ENCODE peak calls at places on chromosome 18, in six cellular contexts. A, H, I, C, O and V are unnamed samples.

GRCh38 chr18:48728204-48728833 is 189.5 kb downstream of the CTIF start:
- DNase-seq in A (peak), H (peak), I (peak), C (peak), O (no peak), V (no peak)

GRCh38 chr18:32889620-32890593 is 117.1 kb upstream of the KLHL14 start:
- DNase-seq in A (no peak), H (no peak), I (no peak), C (no peak), O (no peak), V (no peak)

GRCh38 chr18:3294435-3295080 is 32.6 kb downstream of the MYL12B start:
- DNase-seq in A (peak), H (no peak), I (no peak), C (no peak), O (no peak), V (no peak)

GRCh38 chr18:56889621-56890020 is 238.5 kb downstream of the WDR7 start:
- DNase-seq in A (peak), H (no peak), I (no peak), C (no peak), O (no peak), V (no peak)

GRCh38 chr18:61551586-61551985 is 218.4 kb downstream of the CDH20 start:
- DNase-seq in A (peak), H (peak), I (peak), C (peak), O (no peak), V (no peak)

GRCh38 chr18:32286749-32287148 is 96.9 kb downstream of the MEP1B start:
- DNase-seq in A (no peak), H (no peak), I (no peak), C (no peak), O (no peak), V (no peak)

GRCh38 chr18:12849548-12849947 is 34.5 kb downstream of the PTPN2 start:
- DNase-seq in A (no peak), H (no peak), I (no peak), C (no peak), O (no peak), V (no peak)

GRCh38 chr18:76488190-76488589 is 6.9 kb downstream of the ZNF516 start:
- DNase-seq in A (peak), H (no peak), I (no peak), C (no peak), O (no peak), V (no peak)

GRCh38 chr18:55522011-55522410 is 66.0 kb downstream of the TCF4 start:
- DNase-seq in A (peak), H (no peak), I (no peak), C (no peak), O (no peak), V (no peak)

GRCh38 chr18:379665-380356 is 112.0 kb upstream of the THOC1 start:
- DNase-seq in A (no peak), H (no peak), I (no peak), C (no peak), O (no peak), V (no peak)

GRCh38 chr18:50218432-50219197 is 23.7 kb upstream of the MYO5B start:
- DNase-seq in A (peak), H (no peak), I (no peak), C (no peak), O (peak), V (no peak)

GRCh38 chr18:21450913-21451312 is 149.6 kb downstream of the ESCO1 start:
- DNase-seq in A (no peak), H (no peak), I (no peak), C (no peak), O (no peak), V (no peak)

GRCh38 chr18:903703-904102 is 968 bp upstream of the ADCYAP1 start:
- DNase-seq in A (peak), H (peak), I (peak), C (no peak), O (peak), V (peak)

GRCh38 chr18:685438-685837 is 27.0 kb downstream of the ENOSF1 start:
- DNase-seq in A (no peak), H (no peak), I (no peak), C (no peak), O (no peak), V (no peak)

GRCh38 chr18:62505669-62506494 is 16.9 kb upstream of the ZCCHC2 start:
- DNase-seq in A (peak), H (no peak), I (no peak), C (peak), O (no peak), V (no peak)